ENCODE peak calls at places on chromosomes 2 and 18, in seven cellular contexts. E is uterus, T is tibial nerve, N is stomach, U is tibial artery, S is endothelial cell of umbilical vein, M is colonic mucosa. Q is an unnamed sample. For H3K4me1, the result is how much of the 10 kb centered on the place peaks cover.

GRCh38 chr2:32887125-32887524 is 59.6 kb upstream of the LTBP1 start:
- DNase-seq in E (no peak), T (no peak), N (no peak), U (no peak), S (no peak), M (no peak), Q (no peak)

GRCh38 chr2:108877506-108877905 is 90.9 kb downstream of the CCDC138 start:
- DNase-seq in E (no peak), T (no peak), N (no peak), U (no peak), S (no peak), M (no peak), Q (no peak)

GRCh38 chr18:79744625-79745024 is 53.1 kb upstream of the KCNG2 start:
- DNase-seq in E (no peak), T (no peak), N (no peak), U (peak), S (no peak), M (no peak), Q (no peak)

GRCh38 chr2:10792001-10792400 is 20.6 kb downstream of the PDIA6 start:
- DNase-seq in E (no peak), T (no peak), N (no peak), U (no peak), S (no peak), M (no peak), Q (no peak)

GRCh38 chr2:7742301-7742700 is 825.1 kb downstream of the RNF144A start:
- DNase-seq in E (no peak), T (no peak), N (no peak), U (no peak), S (no peak), M (no peak), Q (no peak)

GRCh38 chr2:65020943-65021528 is 31.8 kb downstream of the SLC1A4 start:
- DNase-seq in E (no peak), T (no peak), N (no peak), U (no peak), S (no peak), M (no peak), Q (no peak)

GRCh38 chr2:128304715-128305554 is 13.7 kb downstream of the HS6ST1 start:
- DNase-seq in E (peak), T (peak), N (peak), U (no peak), S (peak), M (no peak), Q (no peak)

GRCh38 chr18:36610258-36610657 is 218.5 kb downstream of the TPGS2 start:
- DNase-seq in E (no peak), T (no peak), N (no peak), U (no peak), S (no peak), M (no peak), Q (no peak)

GRCh38 chr18:62883937-62884735 is 168.8 kb downstream of the PHLPP1 start:
- DNase-seq in E (no peak), T (no peak), N (no peak), U (no peak), S (peak), M (no peak), Q (no peak)

GRCh38 chr2:237320801-237321563 is 93.0 kb downstream of the COL6A3 start:
- DNase-seq in E (peak), T (peak), N (no peak), U (peak), S (no peak), M (no peak), Q (no peak)

GRCh38 chr2:142875010-142875409 is 2.5 kb upstream of the KYNU start:
- DNase-seq in E (no peak), T (no peak), N (no peak), U (no peak), S (no peak), M (no peak), Q (no peak)

GRCh38 chr18:11146238-11146946 is 3.0 kb downstream of the PIEZO2 start:
- DNase-seq in E (no peak), T (no peak), N (no peak), U (no peak), S (no peak), M (no peak), Q (no peak)

GRCh38 chr2:199862779-199863178 is 11.8 kb upstream of the FTCDNL1 start:
- DNase-seq in E (no peak), T (no peak), N (no peak), U (no peak), S (no peak), M (no peak), Q (no peak)

GRCh38 chr2:211611061-211611518 is 927.5 kb downstream of the ERBB4 start:
- DNase-seq in E (no peak), T (no peak), N (no peak), U (no peak), S (no peak), M (no peak), Q (no peak)

GRCh38 chr18:79738565-79739439 is 58.9 kb upstream of the KCNG2 start:
- DNase-seq in E (no peak), T (peak), N (no peak), U (peak), S (no peak), M (no peak), Q (no peak)

GRCh38 chr18:26764584-26764983 is 100.9 kb downstream of the AQP4 start:
- DNase-seq in E (no peak), T (no peak), N (no peak), U (no peak), S (no peak), M (no peak), Q (no peak)

GRCh38 chr18:75377975-75378673 is 49.4 kb downstream of the SMIM21 start:
- DNase-seq in E (no peak), T (no peak), N (no peak), U (no peak), S (no peak), M (no peak), Q (no peak)

GRCh38 chr2:176002684-176003225 is 688 bp upstream of the LNPK start:
- DNase-seq in E (peak), T (peak), N (no peak), U (no peak), S (no peak), M (no peak), Q (no peak)

GRCh38 chr18:49869354-49869753 is 56.0 kb upstream of the ACAA2 start:
- DNase-seq in E (no peak), T (no peak), N (no peak), U (no peak), S (no peak), M (no peak), Q (no peak)

GRCh38 chr2:230128943-230129342 is 60.2 kb upstream of the SLC16A14 start:
- DNase-seq in E (peak), T (peak), N (no peak), U (no peak), S (no peak), M (peak), Q (no peak)

GRCh38 chr18:44733754-44734465 is 53.2 kb downstream of the SETBP1 start:
- DNase-seq in E (no peak), T (no peak), N (no peak), U (no peak), S (no peak), M (no peak), Q (no peak)

GRCh38 chr2:12929806-12930205 is 213.1 kb downstream of the TRIB2 start:
- DNase-seq in E (no peak), T (no peak), N (no peak), U (no peak), S (no peak), M (no peak), Q (no peak)

GRCh38 chr18:23837591-23837990 is 148.3 kb downstream of the LAMA3 start:
- DNase-seq in E (peak), T (peak), N (no peak), U (no peak), S (peak), M (no peak), Q (no peak)

GRCh38 chr2:174681099-174681982 is 82.9 kb downstream of the CHRNA1 start:
- DNase-seq in E (peak), T (peak), N (no peak), U (peak), S (no peak), M (no peak), Q (no peak)

GRCh38 chr18:13235326-13235937 is 16.9 kb downstream of the LDLRAD4 start:
- DNase-seq in E (no peak), T (no peak), N (no peak), U (peak), S (peak), M (no peak), Q (no peak)

GRCh38 chr2:212912445-212913103 is 238.8 kb downstream of the IKZF2 start:
- DNase-seq in E (no peak), T (no peak), N (peak), U (no peak), S (peak), M (peak), Q (no peak)

GRCh38 chr2:45388541-45389100 is 222.4 kb downstream of the SRBD1 start:
- DNase-seq in E (no peak), T (no peak), N (no peak), U (no peak), S (no peak), M (no peak), Q (no peak)

GRCh38 chr2:18093196-18093595 is 214.7 kb downstream of the KCNS3 start:
- DNase-seq in E (no peak), T (no peak), N (no peak), U (no peak), S (no peak), M (no peak), Q (no peak)

GRCh38 chr18:13219576-13219975 is 1.0 kb downstream of the LDLRAD4 start:
- DNase-seq in E (no peak), T (no peak), N (no peak), U (no peak), S (no peak), M (no peak), Q (no peak)

GRCh38 chr2:190948671-190949070 is 65.3 kb downstream of the STAT1 start:
- DNase-seq in E (no peak), T (no peak), N (no peak), U (no peak), S (peak), M (no peak), Q (no peak)

DNA sequence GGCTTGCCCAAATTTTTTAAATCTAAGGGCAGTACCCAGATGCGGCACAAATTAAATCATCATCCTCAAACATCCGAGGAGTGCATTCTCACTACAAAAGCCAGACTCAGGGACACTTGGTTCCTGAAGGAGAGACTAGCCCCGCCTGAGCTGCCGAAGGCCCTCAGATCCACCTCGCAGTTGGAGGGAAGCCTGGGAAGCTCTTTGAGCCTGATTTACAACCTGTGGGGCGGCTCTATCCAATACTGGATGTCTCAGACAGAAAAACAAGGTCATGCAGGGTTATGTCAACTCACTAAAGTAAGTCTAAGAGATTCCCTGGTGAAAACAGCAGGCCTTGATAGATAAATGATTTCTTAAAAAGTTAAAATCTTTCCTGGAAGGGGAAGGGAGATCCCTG is 284.3 kb downstream of the CYP26B1 start:
- DNase-seq in E (no peak), T (no peak), N (no peak), U (no peak), S (no peak), M (no peak), Q (no peak)
- H3K4me1 ChIP-seq in E (under half), T (under half), N (under half), U (under half), S (under half), M (under half), Q (under half)

DNA sequence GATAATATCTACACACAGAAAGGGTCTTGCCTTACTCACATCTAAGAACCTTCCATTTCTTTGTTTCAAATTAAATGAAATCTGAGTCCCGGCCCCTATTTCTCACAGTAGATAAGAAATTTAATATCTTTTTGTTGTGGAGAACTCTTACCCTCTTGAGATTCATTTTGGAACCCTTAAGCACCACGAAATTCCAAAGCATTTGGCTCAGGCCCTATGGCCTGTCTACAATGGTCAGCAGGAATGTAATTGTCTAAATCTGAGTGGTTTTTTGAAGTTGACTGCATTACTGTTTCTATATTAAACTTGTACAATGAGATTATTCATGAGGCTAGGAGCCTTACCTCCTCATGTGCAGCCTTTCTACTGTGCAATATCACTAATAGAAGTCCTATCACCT is 723.3 kb downstream of the TSN start:
- DNase-seq in E (no peak), T (no peak), N (no peak), U (no peak), S (no peak), M (no peak), Q (no peak)
- TF ChIP-seq CTCF in E (no peak), T (no peak), N (no peak), U (no peak), S (no peak), M (no peak), Q (no peak)

GRCh38 chr2:235373171-235373570 is 120.7 kb upstream of the AGAP1 start:
- DNase-seq in E (no peak), T (no peak), N (no peak), U (no peak), S (no peak), M (no peak), Q (no peak)
- H3K27ac ChIP-seq in E (no peak), T (no peak), N (no peak), U (no peak), S (no peak), M (no peak), Q (no peak)

GRCh38 chr2:28363676-28364075 is 29.0 kb upstream of the FOSL2 start:
- DNase-seq in E (no peak), T (no peak), N (no peak), U (no peak), S (no peak), M (no peak), Q (no peak)
- H3K4me1 ChIP-seq in E (under half), T (under half), N (half or more), U (under half), S (under half), M (under half), Q (under half)